ENCODE peak calls at places on chromosome 1, in five cellular contexts. Y is activated CD4-positive, alpha-beta T cell treated with anti-CD3 and anti-CD28 coated beads for 48 hours; O is ecto neural progenitor cell; P is AG04450; V is natural killer cell treated with Interleukin-12 subunit alpha and Interleukin-12 subunit beta and Interleukin-15 and Interleukin-18, amount 100 ng/mL, for 72 hours. K is an unnamed sample.

GRCh38 chr1:206854401-206855129 is 10.9 kb upstream of the IL20 start:
- DNase-seq in Y (no peak), O (no peak), P (no peak), V (no peak), K (no peak)

GRCh38 chr1:93708734-93709481 is 27.3 kb upstream of the BCAR3 start:
- DNase-seq in V (no peak), O (no peak), Y (no peak), P (no peak), K (peak; percentile 65)

GRCh38 chr1:23456226-23456625 is 27.8 kb downstream of the ASAP3 start:
- DNase-seq in O (no peak), P (no peak), Y (no peak), V (no peak), K (no peak)

GRCh38 chr1:1144122-1144842 is 28.4 kb upstream of the C1orf159 start:
- DNase-seq in P (no peak), V (peak; percentile 76), Y (peak; percentile 76), O (no peak), K (peak; percentile 81)

GRCh38 chr1:202286622-202287097 is 55.1 kb downstream of the UBE2T start:
- DNase-seq in O (no peak), Y (no peak), V (peak; percentile 18), P (no peak), K (no peak)

GRCh38 chr1:190179817-190180216 is 297.8 kb downstream of the BRINP3 start:
- DNase-seq in P (peak; percentile 7), V (no peak), Y (no peak), O (no peak), K (no peak)

GRCh38 chr1:153260980-153261792 is 1.7 kb downstream of the LORICRIN start:
- DNase-seq in P (no peak), V (no peak), O (no peak), Y (peak; percentile 22), K (peak; percentile 68)

GRCh38 chr1:6294080-6294867 is 33.4 kb upstream of the GPR153 start:
- DNase-seq in O (no peak), Y (no peak), P (no peak), V (no peak), K (no peak)

GRCh38 chr1:165671531-165671930 is 26.8 kb downstream of the ALDH9A1 start:
- DNase-seq in Y (no peak), V (no peak), O (no peak), P (no peak), K (no peak)

GRCh38 chr1:59115865-59116264 is 181.0 kb upstream of the FGGY start:
- DNase-seq in O (no peak), V (no peak), P (no peak), Y (no peak), K (no peak)

GRCh38 chr1:11188858-11189451 is at the start of gene ANGPTL7:
- DNase-seq in P (no peak), Y (no peak), O (no peak), V (no peak), K (no peak)

K was measured in upper lobe of right lung.